ENCODE peak calls at places on chromosomes 1 and 21, in eight cellular contexts. One of them, this sample, is unnamed.

GRCh38 chr1:35637401-35637809 is 3.9 kb downstream of the PSMB2 start:
- DNase-seq in astrocyte of the cerebellum: peak
- DNase-seq in esophagus squamous epithelium: no peak
- DNase-seq in activated CD8-positive, alpha-beta T cell treated with anti-CD3 and anti-CD28 coated beads for 36 hours: no peak
- DNase-seq in transverse colon: no peak
- DNase-seq in breast epithelium: no peak
- DNase-seq in uterus: no peak
- DNase-seq in CD4-positive, alpha-beta T cell: no peak
- DNase-seq in this sample: no peak

GRCh38 chr1:41626616-41627375 is 142.3 kb upstream of the EDN2 start:
- DNase-seq in esophagus squamous epithelium: no peak
- DNase-seq in activated CD8-positive, alpha-beta T cell treated with anti-CD3 and anti-CD28 coated beads for 36 hours: peak
- DNase-seq in uterus: no peak
- DNase-seq in transverse colon: no peak
- DNase-seq in CD4-positive, alpha-beta T cell: no peak
- DNase-seq in astrocyte of the cerebellum: no peak
- DNase-seq in breast epithelium: no peak
- DNase-seq in this sample: peak

GRCh38 chr1:1047407-1047806 is 26.7 kb downstream of the RNF223 start:
- DNase-seq in activated CD8-positive, alpha-beta T cell treated with anti-CD3 and anti-CD28 coated beads for 36 hours: no peak
- DNase-seq in esophagus squamous epithelium: no peak
- DNase-seq in uterus: no peak
- DNase-seq in breast epithelium: no peak
- DNase-seq in CD4-positive, alpha-beta T cell: no peak
- DNase-seq in transverse colon: no peak
- DNase-seq in astrocyte of the cerebellum: no peak
- DNase-seq in this sample: no peak

GRCh38 chr1:12285496-12286143 is 55.8 kb downstream of the VPS13D start:
- DNase-seq in astrocyte of the cerebellum: no peak
- DNase-seq in breast epithelium: no peak
- DNase-seq in esophagus squamous epithelium: no peak
- DNase-seq in transverse colon: no peak
- DNase-seq in uterus: no peak
- DNase-seq in activated CD8-positive, alpha-beta T cell treated with anti-CD3 and anti-CD28 coated beads for 36 hours: no peak
- DNase-seq in CD4-positive, alpha-beta T cell: no peak
- DNase-seq in this sample: no peak

GRCh38 chr1:81731989-81732388 is 68.7 kb upstream of the ADGRL2 start:
- DNase-seq in astrocyte of the cerebellum: no peak
- DNase-seq in transverse colon: no peak
- DNase-seq in breast epithelium: no peak
- DNase-seq in activated CD8-positive, alpha-beta T cell treated with anti-CD3 and anti-CD28 coated beads for 36 hours: no peak
- DNase-seq in esophagus squamous epithelium: no peak
- DNase-seq in uterus: no peak
- DNase-seq in CD4-positive, alpha-beta T cell: no peak
- DNase-seq in this sample: no peak

GRCh38 chr1:20405893-20406604 is 80.0 kb downstream of the CAMK2N1 start:
- DNase-seq in astrocyte of the cerebellum: peak
- DNase-seq in breast epithelium: no peak
- DNase-seq in CD4-positive, alpha-beta T cell: no peak
- DNase-seq in esophagus squamous epithelium: no peak
- DNase-seq in activated CD8-positive, alpha-beta T cell treated with anti-CD3 and anti-CD28 coated beads for 36 hours: no peak
- DNase-seq in transverse colon: no peak
- DNase-seq in uterus: no peak
- DNase-seq in this sample: no peak

GRCh38 chr1:226638001-226638601 is 89.5 kb downstream of the STUM start:
- DNase-seq in astrocyte of the cerebellum: no peak
- DNase-seq in esophagus squamous epithelium: no peak
- DNase-seq in CD4-positive, alpha-beta T cell: no peak
- DNase-seq in uterus: peak
- DNase-seq in transverse colon: peak
- DNase-seq in breast epithelium: no peak
- DNase-seq in activated CD8-positive, alpha-beta T cell treated with anti-CD3 and anti-CD28 coated beads for 36 hours: peak
- DNase-seq in this sample: no peak

GRCh38 chr1:61887921-61888564 is 145.8 kb downstream of the PATJ start:
- DNase-seq in transverse colon: no peak
- DNase-seq in uterus: peak
- DNase-seq in CD4-positive, alpha-beta T cell: no peak
- DNase-seq in activated CD8-positive, alpha-beta T cell treated with anti-CD3 and anti-CD28 coated beads for 36 hours: no peak
- DNase-seq in breast epithelium: no peak
- DNase-seq in astrocyte of the cerebellum: no peak
- DNase-seq in esophagus squamous epithelium: no peak
- DNase-seq in this sample: no peak

GRCh38 chr1:119160435-119160834 is 20.0 kb upstream of the WARS2 start:
- DNase-seq in activated CD8-positive, alpha-beta T cell treated with anti-CD3 and anti-CD28 coated beads for 36 hours: no peak
- DNase-seq in transverse colon: no peak
- DNase-seq in breast epithelium: no peak
- DNase-seq in CD4-positive, alpha-beta T cell: no peak
- DNase-seq in uterus: no peak
- DNase-seq in esophagus squamous epithelium: no peak
- DNase-seq in astrocyte of the cerebellum: no peak
- DNase-seq in this sample: no peak

GRCh38 chr1:234214911-234215892 is 158.1 kb upstream of the COA6 start:
- DNase-seq in breast epithelium: peak
- DNase-seq in activated CD8-positive, alpha-beta T cell treated with anti-CD3 and anti-CD28 coated beads for 36 hours: no peak
- DNase-seq in uterus: no peak
- DNase-seq in esophagus squamous epithelium: no peak
- DNase-seq in CD4-positive, alpha-beta T cell: no peak
- DNase-seq in astrocyte of the cerebellum: no peak
- DNase-seq in transverse colon: peak
- DNase-seq in this sample: peak

GRCh38 chr1:5917591-5918274 is 74.5 kb downstream of the NPHP4 start:
- DNase-seq in CD4-positive, alpha-beta T cell: no peak
- DNase-seq in astrocyte of the cerebellum: no peak
- DNase-seq in uterus: no peak
- DNase-seq in activated CD8-positive, alpha-beta T cell treated with anti-CD3 and anti-CD28 coated beads for 36 hours: no peak
- DNase-seq in breast epithelium: no peak
- DNase-seq in transverse colon: no peak
- DNase-seq in esophagus squamous epithelium: no peak
- DNase-seq in this sample: no peak

GRCh38 chr1:19391596-19391981 is 79.5 kb downstream of the SLC66A1 start:
- DNase-seq in breast epithelium: no peak
- DNase-seq in transverse colon: no peak
- DNase-seq in activated CD8-positive, alpha-beta T cell treated with anti-CD3 and anti-CD28 coated beads for 36 hours: no peak
- DNase-seq in esophagus squamous epithelium: no peak
- DNase-seq in astrocyte of the cerebellum: no peak
- DNase-seq in CD4-positive, alpha-beta T cell: no peak
- DNase-seq in uterus: no peak
- DNase-seq in this sample: no peak

GRCh38 chr1:89935235-89935634 is 59.7 kb upstream of the ZNF326 start:
- DNase-seq in activated CD8-positive, alpha-beta T cell treated with anti-CD3 and anti-CD28 coated beads for 36 hours: no peak
- DNase-seq in breast epithelium: no peak
- DNase-seq in esophagus squamous epithelium: no peak
- DNase-seq in astrocyte of the cerebellum: no peak
- DNase-seq in CD4-positive, alpha-beta T cell: no peak
- DNase-seq in transverse colon: no peak
- DNase-seq in uterus: no peak
- DNase-seq in this sample: no peak

GRCh38 chr1:210292276-210292851 is 36.3 kb upstream of the HHAT start:
- DNase-seq in transverse colon: peak
- DNase-seq in esophagus squamous epithelium: no peak
- DNase-seq in astrocyte of the cerebellum: no peak
- DNase-seq in CD4-positive, alpha-beta T cell: peak
- DNase-seq in activated CD8-positive, alpha-beta T cell treated with anti-CD3 and anti-CD28 coated beads for 36 hours: peak
- DNase-seq in breast epithelium: peak
- DNase-seq in uterus: peak
- DNase-seq in this sample: peak

GRCh38 chr1:52709016-52709415 is 10.9 kb upstream of the COA7 start:
- DNase-seq in CD4-positive, alpha-beta T cell: no peak
- DNase-seq in uterus: no peak
- DNase-seq in astrocyte of the cerebellum: no peak
- DNase-seq in esophagus squamous epithelium: no peak
- DNase-seq in activated CD8-positive, alpha-beta T cell treated with anti-CD3 and anti-CD28 coated beads for 36 hours: no peak
- DNase-seq in breast epithelium: no peak
- DNase-seq in transverse colon: no peak
- DNase-seq in this sample: no peak

GRCh38 chr1:39852214-39852791 is 31.0 kb downstream of the TRIT1 start:
- DNase-seq in breast epithelium: no peak
- DNase-seq in activated CD8-positive, alpha-beta T cell treated with anti-CD3 and anti-CD28 coated beads for 36 hours: no peak
- DNase-seq in transverse colon: no peak
- DNase-seq in astrocyte of the cerebellum: no peak
- DNase-seq in uterus: no peak
- DNase-seq in CD4-positive, alpha-beta T cell: no peak
- DNase-seq in esophagus squamous epithelium: no peak
- DNase-seq in this sample: no peak

GRCh38 chr1:92030701-92031107 is 919 bp downstream of the EPHX4 start:
- DNase-seq in transverse colon: no peak
- DNase-seq in breast epithelium: no peak
- DNase-seq in uterus: no peak
- DNase-seq in esophagus squamous epithelium: no peak
- DNase-seq in CD4-positive, alpha-beta T cell: no peak
- DNase-seq in astrocyte of the cerebellum: peak
- DNase-seq in activated CD8-positive, alpha-beta T cell treated with anti-CD3 and anti-CD28 coated beads for 36 hours: peak
- DNase-seq in this sample: peak

DNA sequence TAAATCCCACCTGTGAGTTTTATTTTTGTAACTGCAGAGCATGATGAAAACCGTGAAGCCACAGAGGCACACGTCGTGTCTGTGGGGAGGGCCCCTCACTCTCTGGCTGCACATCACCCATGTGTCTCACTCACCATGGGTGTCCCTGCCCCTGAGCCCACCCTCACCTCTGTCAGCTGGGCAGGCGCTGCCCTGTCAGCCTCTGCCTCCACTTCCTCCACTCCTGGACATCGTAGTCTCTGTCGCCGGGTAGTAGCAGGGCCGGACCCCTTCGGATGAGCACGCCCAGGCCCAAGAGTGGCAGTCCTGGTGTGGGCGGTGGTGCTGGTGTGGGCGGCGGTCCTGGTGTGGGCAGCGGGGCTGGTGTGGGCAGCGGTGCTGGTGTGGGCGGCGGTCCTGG is 37.3 kb downstream of the COL18A1 start:
- DNase-seq in astrocyte of the cerebellum: no peak
- DNase-seq in uterus: no peak
- DNase-seq in transverse colon: no peak
- DNase-seq in CD4-positive, alpha-beta T cell: no peak
- DNase-seq in breast epithelium: no peak
- DNase-seq in activated CD8-positive, alpha-beta T cell treated with anti-CD3 and anti-CD28 coated beads for 36 hours: no peak
- DNase-seq in esophagus squamous epithelium: no peak
- DNase-seq in this sample: no peak
- TF ChIP-seq CTCF in astrocyte of the cerebellum: no peak
- TF ChIP-seq CTCF in uterus: no peak
- TF ChIP-seq CTCF in transverse colon: no peak
- TF ChIP-seq CTCF in CD4-positive, alpha-beta T cell: no peak
- TF ChIP-seq CTCF in breast epithelium: no peak
- TF ChIP-seq CTCF in activated CD8-positive, alpha-beta T cell treated with anti-CD3 and anti-CD28 coated beads for 36 hours: no peak
- TF ChIP-seq CTCF in esophagus squamous epithelium: no peak
- TF ChIP-seq CTCF in this sample: no peak

GRCh38 chr1:183808296-183809027 is 3.5 kb downstream of the RGL1 start:
- DNase-seq in CD4-positive, alpha-beta T cell: no peak
- DNase-seq in esophagus squamous epithelium: no peak
- DNase-seq in uterus: no peak
- DNase-seq in astrocyte of the cerebellum: no peak
- DNase-seq in activated CD8-positive, alpha-beta T cell treated with anti-CD3 and anti-CD28 coated beads for 36 hours: no peak
- DNase-seq in transverse colon: no peak
- DNase-seq in breast epithelium: no peak
- DNase-seq in this sample: no peak

GRCh38 chr1:183812111-183812510 is 7.2 kb downstream of the RGL1 start:
- DNase-seq in astrocyte of the cerebellum: no peak
- DNase-seq in transverse colon: no peak
- DNase-seq in esophagus squamous epithelium: no peak
- DNase-seq in uterus: no peak
- DNase-seq in breast epithelium: no peak
- DNase-seq in activated CD8-positive, alpha-beta T cell treated with anti-CD3 and anti-CD28 coated beads for 36 hours: no peak
- DNase-seq in CD4-positive, alpha-beta T cell: no peak
- DNase-seq in this sample: no peak

GRCh38 chr1:183807549-183808168 is 2.7 kb downstream of the RGL1 start:
- DNase-seq in transverse colon: peak
- DNase-seq in breast epithelium: no peak
- DNase-seq in astrocyte of the cerebellum: peak
- DNase-seq in uterus: no peak
- DNase-seq in activated CD8-positive, alpha-beta T cell treated with anti-CD3 and anti-CD28 coated beads for 36 hours: no peak
- DNase-seq in esophagus squamous epithelium: no peak
- DNase-seq in CD4-positive, alpha-beta T cell: no peak
- DNase-seq in this sample: no peak

GRCh38 chr1:183810756-183811155 is 5.8 kb downstream of the RGL1 start:
- DNase-seq in astrocyte of the cerebellum: no peak
- DNase-seq in transverse colon: no peak
- DNase-seq in esophagus squamous epithelium: no peak
- DNase-seq in activated CD8-positive, alpha-beta T cell treated with anti-CD3 and anti-CD28 coated beads for 36 hours: no peak
- DNase-seq in breast epithelium: no peak
- DNase-seq in uterus: no peak
- DNase-seq in CD4-positive, alpha-beta T cell: no peak
- DNase-seq in this sample: no peak

GRCh38 chr1:183810172-183810571 is 5.3 kb downstream of the RGL1 start:
- DNase-seq in uterus: no peak
- DNase-seq in transverse colon: peak
- DNase-seq in esophagus squamous epithelium: no peak
- DNase-seq in activated CD8-positive, alpha-beta T cell treated with anti-CD3 and anti-CD28 coated beads for 36 hours: no peak
- DNase-seq in breast epithelium: no peak
- DNase-seq in astrocyte of the cerebellum: no peak
- DNase-seq in CD4-positive, alpha-beta T cell: no peak
- DNase-seq in this sample: no peak
- TF ChIP-seq CTCF in uterus: no peak
- TF ChIP-seq CTCF in transverse colon: no peak
- TF ChIP-seq CTCF in esophagus squamous epithelium: no peak
- TF ChIP-seq CTCF in activated CD8-positive, alpha-beta T cell treated with anti-CD3 and anti-CD28 coated beads for 36 hours: no peak
- TF ChIP-seq CTCF in breast epithelium: no peak
- TF ChIP-seq CTCF in astrocyte of the cerebellum: no peak
- TF ChIP-seq CTCF in CD4-positive, alpha-beta T cell: no peak
- TF ChIP-seq CTCF in this sample: no peak

DNA sequence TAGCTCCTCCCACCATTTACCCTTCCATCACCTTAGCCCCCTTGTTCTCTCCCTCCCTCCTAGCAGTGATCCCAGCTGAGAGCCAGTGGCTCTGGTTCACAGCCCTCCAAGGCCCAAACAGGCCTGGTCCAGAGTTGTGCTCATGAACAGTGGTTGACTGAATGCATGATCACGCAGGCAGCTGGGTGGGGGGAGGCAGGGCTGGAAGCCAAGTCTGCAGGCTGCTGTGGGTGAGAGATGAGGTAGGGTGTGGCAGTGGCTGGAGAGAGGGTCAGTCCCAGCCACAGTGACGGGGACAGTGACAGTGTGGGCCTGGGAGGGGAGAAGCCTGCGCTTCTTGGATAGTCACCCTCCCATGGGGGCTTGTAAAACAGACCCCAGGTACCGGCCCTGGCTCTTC is 22.2 kb downstream of the EPHA8 start:
- DNase-seq in activated CD8-positive, alpha-beta T cell treated with anti-CD3 and anti-CD28 coated beads for 36 hours: no peak
- DNase-seq in transverse colon: no peak
- DNase-seq in esophagus squamous epithelium: no peak
- DNase-seq in uterus: no peak
- DNase-seq in astrocyte of the cerebellum: no peak
- DNase-seq in CD4-positive, alpha-beta T cell: no peak
- DNase-seq in breast epithelium: no peak
- DNase-seq in this sample: no peak
- TF ChIP-seq CTCF in activated CD8-positive, alpha-beta T cell treated with anti-CD3 and anti-CD28 coated beads for 36 hours: no peak
- TF ChIP-seq CTCF in transverse colon: no peak
- TF ChIP-seq CTCF in esophagus squamous epithelium: no peak
- TF ChIP-seq CTCF in uterus: no peak
- TF ChIP-seq CTCF in astrocyte of the cerebellum: no peak
- TF ChIP-seq CTCF in CD4-positive, alpha-beta T cell: no peak
- TF ChIP-seq CTCF in breast epithelium: no peak
- TF ChIP-seq CTCF in this sample: no peak

DNA sequence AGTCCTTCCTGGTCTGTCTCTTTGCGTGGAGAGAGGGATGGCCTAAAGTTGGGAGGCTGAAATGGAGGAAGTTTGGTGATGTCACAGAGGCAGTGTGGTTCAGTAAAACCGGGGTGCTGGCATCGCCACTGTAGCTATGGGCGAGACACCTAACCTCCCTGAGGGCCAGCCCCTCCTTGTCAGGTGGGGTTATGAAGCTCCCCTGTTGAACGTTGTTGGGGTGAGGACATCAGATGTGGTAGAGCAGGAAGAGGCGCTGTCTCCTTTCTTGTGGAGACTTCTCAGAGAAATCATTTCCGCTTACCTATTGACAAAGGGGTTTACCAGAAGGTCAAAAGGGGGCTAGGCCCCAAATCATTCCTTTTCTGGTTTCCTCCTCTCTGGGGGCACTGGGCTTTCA is 294.7 kb downstream of the SIPA1L2 start:
- DNase-seq in CD4-positive, alpha-beta T cell: peak
- DNase-seq in astrocyte of the cerebellum: no peak
- DNase-seq in breast epithelium: no peak
- DNase-seq in uterus: no peak
- DNase-seq in transverse colon: no peak
- DNase-seq in activated CD8-positive, alpha-beta T cell treated with anti-CD3 and anti-CD28 coated beads for 36 hours: peak
- DNase-seq in esophagus squamous epithelium: no peak
- DNase-seq in this sample: no peak
- TF ChIP-seq CTCF in CD4-positive, alpha-beta T cell: no peak
- TF ChIP-seq CTCF in astrocyte of the cerebellum: no peak
- TF ChIP-seq CTCF in breast epithelium: no peak
- TF ChIP-seq CTCF in uterus: no peak
- TF ChIP-seq CTCF in transverse colon: no peak
- TF ChIP-seq CTCF in activated CD8-positive, alpha-beta T cell treated with anti-CD3 and anti-CD28 coated beads for 36 hours: no peak
- TF ChIP-seq CTCF in esophagus squamous epithelium: no peak
- TF ChIP-seq CTCF in this sample: no peak